ENCODE peak calls at places on chromosomes 4 and X, in nine cellular contexts. M is SK-N-SH, F is fibroblast of the aortic adventitia, Q is HCT116, O is fibroblast of pulmonary artery, D is body of pancreas, R is osteocyte, H is HFF-Myc, N is mucosa of descending colon. V is an unnamed sample.
A peak's percentile ranks its signal among the peaks of the same experiment; 100 is the strongest.

GRCh38 chrX:108426262-108426661 is 12.0 kb downstream of the COL4A6 start:
- DNase-seq in M (no peak), F (no peak), Q (no peak), O (no peak), D (no peak), R (no peak), H (no peak), N (no peak), V (no peak)

GRCh38 chr4:184812651-184813181 is 13.1 kb downstream of the ACSL1 start:
- DNase-seq in M (no peak), F (peak; percentile 35), Q (no peak), O (peak; percentile 83), D (no peak), R (no peak), H (no peak), N (no peak), V (peak; percentile 76)

GRCh38 chr4:33592701-33593100 is 2651.6 kb downstream of the ARAP2 start:
- DNase-seq in M (no peak), F (no peak), Q (peak; percentile 16), O (peak; percentile 8), D (no peak), R (no peak), H (no peak), N (no peak), V (no peak)

GRCh38 chr4:99219072-99219471 is at the start of gene ADH6:
- DNase-seq in M (no peak), F (no peak), Q (no peak), O (no peak), D (peak; percentile 44), R (no peak), H (no peak), N (no peak), V (no peak)

GRCh38 chr4:87240341-87240740 is 19.9 kb upstream of the KLHL8 start:
- DNase-seq in M (no peak), F (no peak), Q (no peak), O (no peak), D (no peak), R (no peak), H (no peak), N (no peak), V (peak; percentile 34)

GRCh38 chr4:131644619-131645018 is 1504.5 kb upstream of the PCDH10 start:
- DNase-seq in M (peak; percentile 2), F (peak; percentile 32), Q (peak; percentile 35), O (peak; percentile 71), D (no peak), R (no peak), H (peak; percentile 4), N (no peak), V (peak; percentile 63)

GRCh38 chrX:111352424-111352823 is 59.6 kb downstream of the DCX start:
- DNase-seq in M (peak; percentile 21), F (peak; percentile 33), Q (no peak), O (peak; percentile 1), D (peak; percentile 61), R (no peak), H (no peak), N (no peak), V (peak; percentile 66)

GRCh38 chrX:150486011-150486410 is 82.4 kb upstream of the MTM1 start:
- DNase-seq in M (peak; percentile 32), F (peak; percentile 66), Q (peak; percentile 24), O (peak; percentile 71), D (peak; percentile 59), R (no peak), H (no peak), N (no peak), V (peak; percentile 64)

GRCh38 chr4:8915201-8916200 is 43.9 kb upstream of the HMX1 start:
- DNase-seq in M (peak; percentile 10), F (no peak), Q (no peak), O (no peak), D (peak; percentile 7), R (peak; percentile 80), H (no peak), N (no peak), V (no peak)

GRCh38 chr4:8912089-8912455 is 40.4 kb upstream of the HMX1 start:
- DNase-seq in M (no peak), F (no peak), Q (no peak), O (no peak), D (peak; percentile 6), R (peak; percentile 80), H (no peak), N (no peak), V (no peak)

GRCh38 chr4:4529412-4529811 is 12.4 kb downstream of the STX18 start:
- DNase-seq in M (no peak), F (no peak), Q (no peak), O (no peak), D (no peak), R (no peak), H (no peak), N (no peak), V (no peak)

GRCh38 chrX:290476-291166 is 9.4 kb downstream of the PLCXD1 start:
- DNase-seq in M (no peak), F (no peak), Q (no peak), O (no peak), D (peak; percentile 8), R (no peak), H (no peak), N (peak; percentile 38), V (no peak)

GRCh38 chr4:147839200-147839599 is 107.3 kb downstream of the ARHGAP10 start:
- DNase-seq in M (no peak), F (no peak), Q (no peak), O (no peak), D (no peak), R (no peak), H (no peak), N (no peak), V (no peak)

GRCh38 chr4:31045724-31046318 is 325.7 kb downstream of the PCDH7 start:
- DNase-seq in M (no peak), F (peak; percentile 57), Q (no peak), O (peak; percentile 52), D (peak; percentile 43), R (no peak), H (no peak), N (no peak), V (peak; percentile 13)
- TF ChIP-seq CTCF in M (peak; percentile 62), F (peak; percentile 41), Q (peak; percentile 67), O (peak; percentile 58), D (peak; percentile 60), R (peak; percentile 63), H (peak; percentile 24), N (no peak), V (peak; percentile 47)

GRCh38 chrX:119948381-119948780 is 4.8 kb upstream of the NKAP start:
- DNase-seq in M (no peak), F (no peak), Q (no peak), O (no peak), D (no peak), R (no peak), H (no peak), N (no peak), V (no peak)
- TF ChIP-seq CTCF in M (peak; percentile 42), F (no peak), Q (no peak), O (peak; percentile 13), D (peak; percentile 16), R (no peak), H (no peak), N (no peak), V (peak; percentile 5)

DNA sequence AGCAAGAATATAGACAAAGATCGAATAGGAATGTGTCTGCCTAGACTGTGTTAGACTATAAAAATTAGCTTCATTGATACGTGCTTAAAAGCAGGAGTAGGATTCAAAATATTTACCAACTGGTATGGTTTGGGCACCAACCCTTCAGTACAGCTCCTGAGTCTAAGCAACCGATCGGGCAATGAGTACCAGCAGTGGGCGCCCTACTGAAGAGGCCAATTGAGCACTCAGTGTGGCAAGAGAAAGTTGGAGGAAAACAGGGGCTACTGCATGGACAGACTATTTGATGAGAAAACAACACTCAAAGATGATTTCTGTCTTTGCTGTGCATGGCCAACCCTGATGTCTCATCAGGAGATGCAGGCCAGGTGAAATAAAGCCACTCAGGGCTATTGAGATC is 176.0 kb upstream of the NWD2 start:
- DNase-seq in M (no peak), F (no peak), Q (no peak), O (no peak), D (no peak), R (no peak), H (no peak), N (no peak), V (no peak)
- TF ChIP-seq CTCF in M (peak; percentile 37), F (no peak), Q (peak; percentile 48), O (no peak), D (no peak), R (no peak), H (no peak), N (no peak), V (no peak)

GRCh38 chr4:26028793-26029511 is 114.9 kb downstream of the SMIM20 start:
- DNase-seq in M (peak; percentile 82), F (peak; percentile 68), Q (no peak), O (peak; percentile 66), D (peak; percentile 81), R (no peak), H (no peak), N (peak; percentile 75), V (peak; percentile 49)
- TF ChIP-seq CTCF in M (peak; percentile 39), F (peak; percentile 89), Q (peak; percentile 64), O (peak; percentile 75), D (peak; percentile 87), R (peak; percentile 49), H (peak; percentile 87), N (peak; percentile 40), V (peak; percentile 80)

DNA sequence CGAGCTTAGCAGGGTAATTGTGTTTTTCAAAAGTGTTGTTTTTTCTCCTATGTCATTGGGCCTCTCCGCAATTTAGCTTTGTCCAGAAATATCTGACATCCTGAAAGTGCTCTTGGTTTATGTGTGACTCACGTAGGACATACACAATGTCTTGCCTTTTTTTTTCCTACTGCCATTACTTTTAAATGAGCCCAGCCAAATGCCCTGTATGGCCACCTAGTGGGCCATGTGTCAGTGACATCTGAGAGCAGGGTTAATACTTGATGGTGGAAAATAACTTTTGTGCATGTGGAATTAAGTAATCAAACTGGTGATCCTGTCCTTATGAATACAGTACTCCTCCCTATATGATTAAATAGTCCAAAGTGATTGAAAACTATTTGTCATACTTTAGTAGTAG is 1411.1 kb upstream of the TENM3 start:
- DNase-seq in M (no peak), F (no peak), Q (no peak), O (no peak), D (no peak), R (no peak), H (no peak), N (no peak), V (no peak)
- TF ChIP-seq CTCF in M (peak; percentile 22), F (no peak), Q (peak; percentile 42), O (peak; percentile 12), D (no peak), R (no peak), H (no peak), N (no peak), V (no peak)

GRCh38 chr4:181365671-181366070 is 877.5 kb upstream of the TENM3 start:
- DNase-seq in M (no peak), F (no peak), Q (no peak), O (no peak), D (no peak), R (no peak), H (no peak), N (no peak), V (no peak)
- TF ChIP-seq CTCF in M (no peak), F (no peak), Q (no peak), O (no peak), D (no peak), R (no peak), H (no peak), N (no peak), V (no peak)

V was measured in fibroblast of villous mesenchyme.